ENCODE peak calls at places on chromosomes 13 and 19, in nine cellular contexts. J is fibroblast of villous mesenchyme, R is brain microvascular endothelial cell, A is ovary, E is fibroblast of mammary gland, I is lower lobe of right lung, X is epithelial cell of esophagus, N is fibroblast of the aortic adventitia, Y is HL-60. P is an unnamed sample.

GRCh38 chr19:2391118-2391725 is 31.2 kb downstream of the TMPRSS9 start:
- DNase-seq in J (peak; percentile 76), R (peak; percentile 58), A (peak; percentile 56), E (peak; percentile 80), I (no peak), X (peak; percentile 77), N (peak; percentile 82), Y (peak; percentile 60), P (peak; percentile 65)

GRCh38 chr13:81458211-81458610 is 1117.3 kb upstream of the SPRY2 start:
- DNase-seq in J (no peak), R (no peak), A (no peak), E (no peak), I (no peak), X (no peak), N (no peak), Y (no peak), P (no peak)

GRCh38 chr19:45584332-45585157 is at the start of gene OPA3:
- DNase-seq in J (peak; percentile 100), R (peak; percentile 100), A (peak; percentile 100), E (peak; percentile 100), I (peak; percentile 100), X (peak; percentile 100), N (peak; percentile 100), Y (peak; percentile 100), P (peak; percentile 99)

GRCh38 chr19:45947926-45948325 is 25.7 kb downstream of the NOVA2 start:
- DNase-seq in J (no peak), R (no peak), A (no peak), E (peak; percentile 32), I (no peak), X (peak; percentile 64), N (peak; percentile 28), Y (no peak), P (peak; percentile 42)

GRCh38 chr19:15249912-15250634 is 17.8 kb upstream of the EPHX3 start:
- DNase-seq in J (peak; percentile 97), R (peak; percentile 91), A (peak; percentile 62), E (peak; percentile 95), I (no peak), X (peak; percentile 72), N (peak; percentile 93), Y (no peak), P (peak; percentile 87)

GRCh38 chr19:54480048-54480447 is 7.0 kb upstream of the CDC42EP5 start:
- DNase-seq in J (no peak), R (no peak), A (no peak), E (no peak), I (no peak), X (no peak), N (no peak), Y (no peak), P (no peak)

GRCh38 chr19:17405250-17406038 is at the start of gene BST2:
- DNase-seq in J (peak; percentile 96), R (peak; percentile 21), A (peak; percentile 88), E (no peak), I (peak; percentile 75), X (peak; percentile 15), N (peak; percentile 62), Y (peak; percentile 82), P (no peak)

GRCh38 chr19:918481-919156 is 1.5 kb downstream of the KISS1R start:
- DNase-seq in J (no peak), R (no peak), A (no peak), E (no peak), I (no peak), X (no peak), N (no peak), Y (no peak), P (no peak)

GRCh38 chr13:105991622-105992254 is 543.7 kb downstream of the EFNB2 start:
- DNase-seq in J (peak; percentile 41), R (peak; percentile 81), A (no peak), E (peak; percentile 81), I (no peak), X (peak; percentile 100), N (no peak), Y (no peak), P (peak; percentile 41)

GRCh38 chr13:73171926-73172325 is 113.1 kb downstream of the KLF5 start:
- DNase-seq in J (peak; percentile 46), R (peak; percentile 14), A (no peak), E (peak; percentile 12), I (no peak), X (peak; percentile 59), N (peak; percentile 42), Y (no peak), P (peak; percentile 23)
- TF ChIP-seq CTCF in J (no peak), R (peak; percentile 43), A (no peak), E (no peak), I (no peak), X (no peak), N (no peak), Y (no peak), P (peak; percentile 43)

GRCh38 chr19:43741075-43741840 is 13.5 kb downstream of the SMG9 start:
- DNase-seq in J (no peak), R (no peak), A (no peak), E (no peak), I (no peak), X (no peak), N (no peak), Y (no peak), P (no peak)
- TF ChIP-seq CTCF in J (no peak), R (no peak), A (no peak), E (no peak), I (no peak), X (no peak), N (no peak), Y (no peak), P (no peak)

DNA sequence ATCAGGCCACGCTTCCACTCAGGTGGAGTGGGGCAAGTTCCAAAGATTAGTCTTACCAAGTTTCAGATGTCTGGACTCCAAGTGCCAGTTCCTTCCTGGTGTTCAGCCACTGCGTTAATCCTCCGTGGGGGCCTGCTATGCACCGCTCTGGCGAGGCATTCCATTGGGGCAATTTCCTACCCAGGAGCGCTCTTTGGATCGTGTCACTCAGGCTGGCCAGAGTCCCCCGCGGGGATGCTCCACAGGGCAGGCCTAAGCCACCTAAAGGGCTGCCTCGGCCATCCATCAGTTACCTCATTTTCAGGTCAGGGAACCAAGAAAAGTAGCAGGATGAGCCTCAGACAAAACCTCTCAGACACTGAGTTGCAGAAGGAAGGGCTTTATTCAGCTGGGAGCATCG is 6.6 kb upstream of the ZNF320 start:
- DNase-seq in J (no peak), R (no peak), A (no peak), E (no peak), I (no peak), X (no peak), N (no peak), Y (no peak), P (no peak)
- TF ChIP-seq CTCF in J (no peak), R (no peak), A (no peak), E (no peak), I (no peak), X (no peak), N (no peak), Y (no peak), P (no peak)

GRCh38 chr13:110923777-110924638 is 9.1 kb upstream of the ANKRD10 start:
- DNase-seq in J (no peak), R (no peak), A (no peak), E (no peak), I (no peak), X (no peak), N (no peak), Y (no peak), P (no peak)

GRCh38 chr13:110921209-110921608 is 6.3 kb upstream of the ANKRD10 start:
- DNase-seq in J (no peak), R (no peak), A (no peak), E (no peak), I (no peak), X (no peak), N (no peak), Y (no peak), P (no peak)

GRCh38 chr13:110923086-110923485 is 8.2 kb upstream of the ANKRD10 start:
- DNase-seq in J (no peak), R (no peak), A (no peak), E (no peak), I (no peak), X (no peak), N (no peak), Y (no peak), P (no peak)

GRCh38 chr13:110921695-110922094 is 6.8 kb upstream of the ANKRD10 start:
- DNase-seq in J (no peak), R (no peak), A (no peak), E (no peak), I (no peak), X (no peak), N (no peak), Y (no peak), P (no peak)

GRCh38 chr13:110922506-110922905 is 7.6 kb upstream of the ANKRD10 start:
- DNase-seq in J (no peak), R (no peak), A (no peak), E (no peak), I (no peak), X (no peak), N (no peak), Y (no peak), P (no peak)
- TF ChIP-seq CTCF in J (no peak), R (no peak), A (no peak), E (no peak), I (no peak), X (no peak), N (no peak), Y (no peak), P (no peak)

GRCh38 chr13:112465251-112466131 is 89.3 kb downstream of the SPACA7 start:
- DNase-seq in J (no peak), R (no peak), A (no peak), E (no peak), I (no peak), X (no peak), N (no peak), Y (no peak), P (no peak)

GRCh38 chr13:112466132-112467025 is 90.2 kb downstream of the SPACA7 start:
- DNase-seq in J (no peak), R (no peak), A (no peak), E (no peak), I (no peak), X (no peak), N (no peak), Y (no peak), P (no peak)

GRCh38 chr13:112468069-112468468 is 91.9 kb downstream of the SPACA7 start:
- DNase-seq in J (no peak), R (no peak), A (no peak), E (no peak), I (no peak), X (no peak), N (no peak), Y (no peak), P (no peak)

GRCh38 chr13:112469071-112469745 is 93.1 kb downstream of the SPACA7 start:
- DNase-seq in J (no peak), R (no peak), A (no peak), E (no peak), I (no peak), X (peak; percentile 0), N (no peak), Y (no peak), P (no peak)

GRCh38 chr13:112467236-112467635 is 91.1 kb downstream of the SPACA7 start:
- DNase-seq in J (no peak), R (no peak), A (no peak), E (no peak), I (no peak), X (no peak), N (no peak), Y (no peak), P (no peak)
- TF ChIP-seq CTCF in J (no peak), R (no peak), A (no peak), E (no peak), I (no peak), X (no peak), N (no peak), Y (no peak), P (no peak)

P was measured in HFFc6.